ENCODE peak calls at places on chromosomes 1 and 21, in five cellular contexts. One of them, this sample, is unnamed.
A peak's percentile ranks its signal among the peaks of the same experiment; 100 is the strongest.

GRCh38 chr1:54324031-54324654 is 82.1 kb downstream of the SSBP3 start:
- DNase-seq in PC-3: no peak
- DNase-seq in upper lobe of left lung: no peak
- DNase-seq in stomach: no peak
- DNase-seq in heart left ventricle: no peak
- DNase-seq in this sample: no peak

GRCh38 chr1:109617291-109617801 is 2.1 kb downstream of the GNAT2 start:
- DNase-seq in stomach: no peak
- DNase-seq in PC-3: peak; percentile 48
- DNase-seq in upper lobe of left lung: peak; percentile 22
- DNase-seq in heart left ventricle: peak; percentile 11
- DNase-seq in this sample: peak; percentile 68

GRCh38 chr1:168396940-168397680 is 116.4 kb downstream of the TBX19 start:
- DNase-seq in heart left ventricle: no peak
- DNase-seq in PC-3: peak; percentile 72
- DNase-seq in upper lobe of left lung: no peak
- DNase-seq in stomach: no peak
- DNase-seq in this sample: no peak

GRCh38 chr1:232709339-232709738 is 79.4 kb upstream of the SIPA1L2 start:
- DNase-seq in stomach: no peak
- DNase-seq in PC-3: peak; percentile 88
- DNase-seq in heart left ventricle: no peak
- DNase-seq in upper lobe of left lung: no peak
- DNase-seq in this sample: peak; percentile 22

GRCh38 chr21:34795152-34796141 is 126.7 kb downstream of the CLIC6 start:
- DNase-seq in heart left ventricle: no peak
- DNase-seq in stomach: peak; percentile 38
- DNase-seq in upper lobe of left lung: no peak
- DNase-seq in PC-3: peak; percentile 92
- DNase-seq in this sample: peak; percentile 74

GRCh38 chr21:41361053-41361785 is 608 bp upstream of the MX2 start:
- DNase-seq in stomach: no peak
- DNase-seq in upper lobe of left lung: peak; percentile 29
- DNase-seq in heart left ventricle: no peak
- DNase-seq in PC-3: no peak
- DNase-seq in this sample: peak; percentile 86

GRCh38 chr1:67149179-67149770 is 14.5 kb upstream of the C1orf141 start:
- DNase-seq in PC-3: peak; percentile 72
- DNase-seq in upper lobe of left lung: peak; percentile 58
- DNase-seq in heart left ventricle: peak; percentile 58
- DNase-seq in stomach: peak; percentile 71
- DNase-seq in this sample: peak; percentile 82

GRCh38 chr1:14697371-14697770 is 98.9 kb downstream of the KAZN start:
- DNase-seq in heart left ventricle: no peak
- DNase-seq in PC-3: no peak
- DNase-seq in stomach: no peak
- DNase-seq in upper lobe of left lung: no peak
- DNase-seq in this sample: no peak

GRCh38 chr1:85850238-85850637 is 142.0 kb upstream of the ZNHIT6 start:
- DNase-seq in upper lobe of left lung: no peak
- DNase-seq in stomach: no peak
- DNase-seq in heart left ventricle: no peak
- DNase-seq in PC-3: peak; percentile 96
- DNase-seq in this sample: no peak

GRCh38 chr1:22826630-22827580 is 116.3 kb downstream of the EPHB2 start:
- DNase-seq in upper lobe of left lung: peak; percentile 64
- DNase-seq in stomach: peak; percentile 36
- DNase-seq in PC-3: peak; percentile 86
- DNase-seq in heart left ventricle: peak; percentile 37
- DNase-seq in this sample: no peak

GRCh38 chr1:53331446-53332187 is 3.7 kb upstream of the LRP8 start:
- DNase-seq in heart left ventricle: peak; percentile 14
- DNase-seq in PC-3: no peak
- DNase-seq in stomach: peak; percentile 10
- DNase-seq in upper lobe of left lung: peak; percentile 8
- DNase-seq in this sample: no peak

GRCh38 chr1:36580524-36580923 is 97.8 kb upstream of the CSF3R start:
- DNase-seq in upper lobe of left lung: no peak
- DNase-seq in heart left ventricle: no peak
- DNase-seq in PC-3: no peak
- DNase-seq in stomach: no peak
- DNase-seq in this sample: no peak

GRCh38 chr1:182384387-182384960 is 7.1 kb downstream of the GLUL start:
- DNase-seq in heart left ventricle: no peak
- DNase-seq in upper lobe of left lung: no peak
- DNase-seq in PC-3: no peak
- DNase-seq in stomach: no peak
- DNase-seq in this sample: no peak

GRCh38 chr1:152758636-152759035 is 811 bp downstream of the KPRP start:
- DNase-seq in PC-3: no peak
- DNase-seq in stomach: no peak
- DNase-seq in heart left ventricle: no peak
- DNase-seq in upper lobe of left lung: no peak
- DNase-seq in this sample: no peak

GRCh38 chr21:28687571-28687970 is 305.1 kb downstream of the LTN1 start:
- DNase-seq in stomach: no peak
- DNase-seq in heart left ventricle: no peak
- DNase-seq in upper lobe of left lung: no peak
- DNase-seq in PC-3: peak; percentile 95
- DNase-seq in this sample: no peak

GRCh38 chr1:33763406-33763805 is 100.5 kb upstream of the HMGB4 start:
- DNase-seq in PC-3: peak; percentile 61
- DNase-seq in heart left ventricle: no peak
- DNase-seq in upper lobe of left lung: no peak
- DNase-seq in stomach: no peak
- DNase-seq in this sample: no peak

GRCh38 chr1:232142403-232143314 is 487.3 kb downstream of the SIPA1L2 start:
- DNase-seq in PC-3: peak; percentile 71
- DNase-seq in upper lobe of left lung: no peak
- DNase-seq in stomach: no peak
- DNase-seq in heart left ventricle: peak; percentile 20
- DNase-seq in this sample: no peak

GRCh38 chr1:73947009-73947408 is 251.0 kb downstream of the LRRIQ3 start:
- DNase-seq in PC-3: no peak
- DNase-seq in upper lobe of left lung: no peak
- DNase-seq in heart left ventricle: no peak
- DNase-seq in stomach: no peak
- DNase-seq in this sample: peak; percentile 10

GRCh38 chr21:19440792-19441494 is 1037.4 kb upstream of the TMPRSS15 start:
- DNase-seq in stomach: no peak
- DNase-seq in upper lobe of left lung: no peak
- DNase-seq in heart left ventricle: no peak
- DNase-seq in PC-3: no peak
- DNase-seq in this sample: no peak

GRCh38 chr1:32939655-32940371 is 24.8 kb downstream of the RNF19B start:
- DNase-seq in PC-3: peak; percentile 79
- DNase-seq in stomach: no peak
- DNase-seq in upper lobe of left lung: peak; percentile 35
- DNase-seq in heart left ventricle: peak; percentile 64
- DNase-seq in this sample: peak; percentile 58

GRCh38 chr1:226967665-226968064 is 27.6 kb downstream of the COQ8A start:
- DNase-seq in stomach: no peak
- DNase-seq in heart left ventricle: no peak
- DNase-seq in upper lobe of left lung: no peak
- DNase-seq in PC-3: peak; percentile 48
- DNase-seq in this sample: no peak

GRCh38 chr1:100164226-100164625 is 13.8 kb downstream of the LRRC39 start:
- DNase-seq in upper lobe of left lung: no peak
- DNase-seq in stomach: no peak
- DNase-seq in heart left ventricle: no peak
- DNase-seq in PC-3: no peak
- DNase-seq in this sample: no peak

GRCh38 chr1:114388432-114389003 is 122.5 kb downstream of the TRIM33 start:
- DNase-seq in heart left ventricle: no peak
- DNase-seq in upper lobe of left lung: no peak
- DNase-seq in stomach: no peak
- DNase-seq in PC-3: no peak
- DNase-seq in this sample: no peak

GRCh38 chr1:185441608-185442007 is 124.6 kb upstream of the IVNS1ABP start:
- DNase-seq in upper lobe of left lung: no peak
- DNase-seq in heart left ventricle: no peak
- DNase-seq in stomach: no peak
- DNase-seq in PC-3: peak; percentile 88
- DNase-seq in this sample: peak; percentile 21

GRCh38 chr1:89613928-89614327 is 19.0 kb upstream of the LRRC8C start:
- DNase-seq in heart left ventricle: no peak
- DNase-seq in PC-3: no peak
- DNase-seq in stomach: no peak
- DNase-seq in upper lobe of left lung: no peak
- DNase-seq in this sample: no peak

GRCh38 chr1:148379697-148380096 is 103.4 kb downstream of the PPIAL4G start:
- DNase-seq in PC-3: no peak
- DNase-seq in heart left ventricle: no peak
- DNase-seq in stomach: no peak
- DNase-seq in upper lobe of left lung: no peak
- DNase-seq in this sample: no peak

GRCh38 chr1:20368866-20369545 is 78.3 kb downstream of the VWA5B1 start:
- DNase-seq in PC-3: no peak
- DNase-seq in stomach: no peak
- DNase-seq in heart left ventricle: no peak
- DNase-seq in upper lobe of left lung: no peak
- DNase-seq in this sample: no peak

GRCh38 chr1:234616644-234617043 is 6.7 kb upstream of the IRF2BP2 start:
- DNase-seq in PC-3: no peak
- DNase-seq in stomach: no peak
- DNase-seq in upper lobe of left lung: no peak
- DNase-seq in heart left ventricle: no peak
- DNase-seq in this sample: no peak

GRCh38 chr1:152543808-152544207 is 22.8 kb downstream of the LCE3E start:
- DNase-seq in heart left ventricle: no peak
- DNase-seq in upper lobe of left lung: no peak
- DNase-seq in PC-3: peak; percentile 14
- DNase-seq in stomach: no peak
- DNase-seq in this sample: no peak

GRCh38 chr1:7703321-7704213 is 67.5 kb upstream of the VAMP3 start:
- DNase-seq in PC-3: no peak
- DNase-seq in upper lobe of left lung: no peak
- DNase-seq in stomach: no peak
- DNase-seq in heart left ventricle: peak; percentile 41
- DNase-seq in this sample: no peak

GRCh38 chr1:237962985-237963384 is 72.3 kb upstream of the ZP4 start:
- DNase-seq in PC-3: no peak
- DNase-seq in upper lobe of left lung: no peak
- DNase-seq in heart left ventricle: no peak
- DNase-seq in stomach: no peak
- DNase-seq in this sample: no peak

GRCh38 chr1:38785285-38786039 is 74.1 kb downstream of the RRAGC start:
- DNase-seq in heart left ventricle: no peak
- DNase-seq in stomach: no peak
- DNase-seq in PC-3: no peak
- DNase-seq in upper lobe of left lung: no peak
- DNase-seq in this sample: no peak

GRCh38 chr1:205811660-205812059 is 1.3 kb downstream of the SLC41A1 start:
- DNase-seq in PC-3: no peak
- DNase-seq in stomach: peak; percentile 57
- DNase-seq in heart left ventricle: peak; percentile 67
- DNase-seq in upper lobe of left lung: peak; percentile 72
- DNase-seq in this sample: no peak

GRCh38 chr1:18110968-18111367 is 3.4 kb downstream of the IGSF21 start:
- DNase-seq in upper lobe of left lung: no peak
- DNase-seq in stomach: no peak
- DNase-seq in heart left ventricle: no peak
- DNase-seq in PC-3: no peak
- DNase-seq in this sample: no peak
- H3K4me3 ChIP-seq in upper lobe of left lung: peak overlapping the region; percentile 23
- H3K4me3 ChIP-seq in stomach: peak overlapping the region; percentile 22
- H3K4me3 ChIP-seq in heart left ventricle: peak overlapping the region; percentile 37
- H3K4me3 ChIP-seq in PC-3: no peak overlapping the region
- H3K4me3 ChIP-seq in this sample: no peak overlapping the region

GRCh38 chr1:166937329-166937728 is 38.0 kb downstream of the ILDR2 start:
- DNase-seq in heart left ventricle: no peak
- DNase-seq in PC-3: no peak
- DNase-seq in stomach: no peak
- DNase-seq in upper lobe of left lung: no peak
- DNase-seq in this sample: no peak
- H3K27me3 ChIP-seq in heart left ventricle: no peaks in the 10 kb centered on the region
- H3K27me3 ChIP-seq in PC-3: peaks cover 87% of the 10 kb centered on the region
- H3K27me3 ChIP-seq in stomach: no peaks in the 10 kb centered on the region
- H3K27me3 ChIP-seq in upper lobe of left lung: no peaks in the 10 kb centered on the region
- H3K27me3 ChIP-seq in this sample: no peaks in the 10 kb centered on the region

GRCh38 chr1:83129107-83129506 is 869.8 kb downstream of the TTLL7 start:
- DNase-seq in stomach: no peak
- DNase-seq in upper lobe of left lung: no peak
- DNase-seq in PC-3: no peak
- DNase-seq in heart left ventricle: no peak
- DNase-seq in this sample: no peak

GRCh38 chr1:83130886-83131691 is 867.8 kb downstream of the TTLL7 start:
- DNase-seq in PC-3: no peak
- DNase-seq in stomach: no peak
- DNase-seq in heart left ventricle: no peak
- DNase-seq in upper lobe of left lung: no peak
- DNase-seq in this sample: no peak

GRCh38 chr1:83131692-83131955 is 867.3 kb downstream of the TTLL7 start:
- DNase-seq in stomach: no peak
- DNase-seq in heart left ventricle: no peak
- DNase-seq in PC-3: no peak
- DNase-seq in upper lobe of left lung: no peak
- DNase-seq in this sample: no peak
- H3K4me3 ChIP-seq in stomach: no peak overlapping the region
- H3K4me3 ChIP-seq in heart left ventricle: no peak overlapping the region
- H3K4me3 ChIP-seq in PC-3: no peak overlapping the region
- H3K4me3 ChIP-seq in upper lobe of left lung: no peak overlapping the region
- H3K4me3 ChIP-seq in this sample: no peak overlapping the region

DNA sequence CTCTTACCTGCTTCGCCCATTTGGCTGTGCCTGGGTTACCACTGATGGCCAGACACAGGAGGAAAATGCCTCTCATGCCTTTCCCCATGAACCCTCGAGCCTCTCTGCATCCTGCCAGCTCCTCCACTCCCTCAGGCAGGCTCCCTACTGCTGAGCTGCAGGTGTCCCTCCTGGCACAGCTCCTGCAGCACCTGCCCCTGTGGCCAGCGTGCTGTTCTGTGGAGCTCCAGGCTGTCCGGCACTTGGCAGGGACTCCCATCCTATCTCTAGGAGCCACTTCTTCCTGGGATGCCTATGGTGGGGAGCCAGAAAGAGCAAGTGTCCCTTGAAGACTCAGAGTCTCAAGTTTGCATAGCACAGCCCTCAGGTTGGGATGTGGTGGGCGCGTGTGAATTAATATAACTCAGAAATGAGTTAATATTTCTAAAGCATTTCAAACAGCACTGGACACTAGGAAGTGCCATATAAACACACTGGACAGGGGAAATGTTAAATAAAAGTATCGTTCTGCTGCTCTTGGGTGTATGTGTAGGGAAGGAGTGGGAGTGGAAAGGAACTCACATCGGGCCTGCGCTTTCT is 2.6 kb downstream of the LRRC71 start:
- DNase-seq in PC-3: no peak
- DNase-seq in stomach: peak; percentile 53
- DNase-seq in heart left ventricle: no peak
- DNase-seq in upper lobe of left lung: no peak
- DNase-seq in this sample: no peak
- H3K27me3 ChIP-seq in PC-3: no peaks in the 10 kb centered on the region
- H3K27me3 ChIP-seq in stomach: peaks cover 94% of the 10 kb centered on the region
- H3K27me3 ChIP-seq in heart left ventricle: peaks cover 51% of the 10 kb centered on the region
- H3K27me3 ChIP-seq in upper lobe of left lung: peaks cover 58% of the 10 kb centered on the region
- H3K27me3 ChIP-seq in this sample: peaks cover 33% of the 10 kb centered on the region

GRCh38 chr1:207027221-207027777 is 5.3 kb downstream of the C1orf116 start:
- DNase-seq in heart left ventricle: no peak
- DNase-seq in stomach: peak; percentile 66
- DNase-seq in PC-3: peak; percentile 100
- DNase-seq in upper lobe of left lung: peak; percentile 56
- DNase-seq in this sample: peak; percentile 97
- H3K4me3 ChIP-seq in heart left ventricle: no peak overlapping the region
- H3K4me3 ChIP-seq in stomach: peak overlapping the region; percentile 17
- H3K4me3 ChIP-seq in PC-3: peak overlapping the region; percentile 17
- H3K4me3 ChIP-seq in upper lobe of left lung: peak overlapping the region; percentile 52
- H3K4me3 ChIP-seq in this sample: no peak overlapping the region

GRCh38 chr1:202663141-202663540 is 47.1 kb downstream of the SYT2 start:
- DNase-seq in heart left ventricle: no peak
- DNase-seq in stomach: no peak
- DNase-seq in upper lobe of left lung: no peak
- DNase-seq in PC-3: no peak
- DNase-seq in this sample: no peak
- H3K27me3 ChIP-seq in heart left ventricle: no peaks in the 10 kb centered on the region
- H3K27me3 ChIP-seq in stomach: peaks cover 76% of the 10 kb centered on the region
- H3K27me3 ChIP-seq in upper lobe of left lung: no peaks in the 10 kb centered on the region
- H3K27me3 ChIP-seq in PC-3: no peaks in the 10 kb centered on the region
- H3K27me3 ChIP-seq in this sample: peaks cover 2% of the 10 kb centered on the region